ENCODE peak calls at places on chromosomes 2 and 18, in six cellular contexts. E, W, Z, J, C and D are unnamed samples.
A peak's percentile ranks its signal among the peaks of the same experiment; 100 is the strongest.

GRCh38 chr18:59629894-59630293 is 67.3 kb downstream of the CCBE1 start:
- DNase-seq in E (no peak), W (no peak), Z (no peak), J (no peak), C (no peak), D (no peak)

GRCh38 chr18:4510709-4511108 is 55.6 kb upstream of the DLGAP1 start:
- DNase-seq in E (no peak), W (no peak), Z (no peak), J (no peak), C (no peak), D (no peak)

GRCh38 chr2:69704446-69704845 is 37.5 kb upstream of the ANXA4 start:
- DNase-seq in E (no peak), W (no peak), Z (no peak), J (no peak), C (no peak), D (no peak)

GRCh38 chr2:223700221-223700620 is 98.1 kb upstream of the SCG2 start:
- DNase-seq in E (no peak), W (no peak), Z (no peak), J (no peak), C (no peak), D (no peak)

GRCh38 chr2:186995092-186995491 is 146.1 kb upstream of the ZSWIM2 start:
- DNase-seq in E (no peak), W (no peak), Z (no peak), J (no peak), C (no peak), D (no peak)

GRCh38 chr2:146305164-146305563 is 1539.7 kb upstream of the ACVR2A start:
- DNase-seq in E (no peak), W (no peak), Z (no peak), J (no peak), C (no peak), D (no peak)

GRCh38 chr2:205695460-205695979 is 13.2 kb downstream of the NRP2 start:
- DNase-seq in E (no peak), W (no peak), Z (no peak), J (no peak), C (no peak), D (no peak)

GRCh38 chr18:23135679-23136325 is 517 bp downstream of the CABLES1 start:
- DNase-seq in E (no peak), W (no peak), Z (no peak), J (peak; percentile 29), C (peak; percentile 54), D (peak; percentile 37)

GRCh38 chr2:129801575-129801974 is 177.9 kb upstream of the RAB6C start:
- DNase-seq in E (no peak), W (no peak), Z (no peak), J (no peak), C (no peak), D (no peak)

GRCh38 chr2:85470850-85471800 is 52.6 kb downstream of the SH2D6 start:
- DNase-seq in E (no peak), W (no peak), Z (no peak), J (peak; percentile 35), C (peak; percentile 29), D (no peak)

GRCh38 chr2:216603010-216603883 is 30.0 kb upstream of the IGFBP2 start:
- DNase-seq in E (no peak), W (no peak), Z (no peak), J (no peak), C (no peak), D (no peak)

GRCh38 chr2:152544626-152545025 is 172.6 kb downstream of the PRPF40A start:
- DNase-seq in E (no peak), W (no peak), Z (no peak), J (no peak), C (no peak), D (no peak)

GRCh38 chr2:201816674-201817073 is 10.3 kb downstream of the CDK15 start:
- DNase-seq in E (no peak), W (no peak), Z (no peak), J (no peak), C (no peak), D (no peak)